ENCODE peak calls at places on chromosome 16, in seven cellular contexts. N is ELF-1; J is left lung; A is activated naive CD4-positive, alpha-beta T cell treated with anti-CD3 and anti-CD28 coated beads, Interleukin-2, amount 10 ng/mL, durations not matched to agents 7 days and 5 days; B is activated CD8-positive, alpha-beta memory T cell treated with anti-CD3 and anti-CD28 coated beads for 48 hours; T is NCI-H2029; R is stimulated activated CD8-positive, alpha-beta memory T cell treated with anti-CD3 and anti-CD28 coated beads, Interleukin-7, amount 100 ng/mL, for 24 hours. Y is an unnamed sample.

GRCh38 chr16:21950782-21951521 is 2.2 kb upstream of the UQCRC2 start:
- DNase-seq in J (no peak), B (no peak), A (peak), R (no peak), N (no peak), T (no peak), Y (no peak)

GRCh38 chr16:24135624-24136296 is 120.4 kb upstream of the CACNG3 start:
- DNase-seq in B (no peak), J (no peak), A (no peak), T (no peak), R (no peak), N (peak), Y (no peak)

GRCh38 chr16:83143788-83144187 is 517.0 kb downstream of the CDH13 start:
- DNase-seq in R (no peak), B (no peak), N (peak), A (no peak), T (no peak), J (no peak), Y (no peak)

GRCh38 chr16:6068063-6068462 is 970.5 kb upstream of the EEF2KMT start:
- DNase-seq in B (no peak), T (no peak), N (peak), A (no peak), J (no peak), R (no peak), Y (no peak)

GRCh38 chr16:49833796-49834195 is 22.1 kb downstream of the ZNF423 start:
- DNase-seq in B (no peak), J (no peak), R (no peak), T (no peak), N (no peak), A (no peak), Y (no peak)

GRCh38 chr16:31695667-31696066 is 168.0 kb downstream of the AHSP start:
- DNase-seq in J (no peak), A (peak), N (no peak), R (no peak), B (no peak), T (peak), Y (no peak)

GRCh38 chr16:21283521-21284289 is 5.6 kb upstream of the CRYM start:
- DNase-seq in N (peak), R (no peak), A (no peak), T (no peak), B (no peak), J (peak), Y (no peak)

GRCh38 chr16:88533381-88533831 is 36.8 kb upstream of the ZC3H18 start:
- DNase-seq in J (no peak), R (no peak), N (no peak), A (no peak), B (no peak), T (no peak), Y (no peak)

GRCh38 chr16:67563708-67564468 is 1.6 kb downstream of the CTCF start:
- DNase-seq in N (no peak), T (no peak), B (no peak), A (peak), J (peak), R (no peak), Y (no peak)

GRCh38 chr16:85461814-85462404 is 151.2 kb upstream of the GSE1 start:
- DNase-seq in A (no peak), T (peak), N (peak), B (no peak), R (no peak), J (peak), Y (no peak)

GRCh38 chr16:67661101-67661661 is 421 bp downstream of the PARD6A start:
- DNase-seq in T (no peak), N (peak), J (no peak), A (peak), B (no peak), R (no peak), Y (no peak)

GRCh38 chr16:49487746-49488145 is 114.1 kb downstream of the C16orf78 start:
- DNase-seq in J (peak), R (no peak), B (no peak), N (no peak), A (no peak), T (no peak), Y (no peak)

GRCh38 chr16:15874745-15875314 is 13.6 kb downstream of the CEP20 start:
- DNase-seq in R (no peak), A (peak), T (no peak), N (peak), J (peak), B (no peak), Y (no peak)

GRCh38 chr16:69812213-69813014 is 50.3 kb downstream of the WWP2 start:
- DNase-seq in N (no peak), B (no peak), J (no peak), A (no peak), R (no peak), T (no peak), Y (no peak)

GRCh38 chr16:8621572-8622314 is at the start of gene METTL22:
- DNase-seq in J (peak), A (peak), R (peak), B (peak), T (peak), N (peak), Y (peak)

GRCh38 chr16:68779891-68780290 is 42.8 kb downstream of the CDH1 start:
- DNase-seq in R (no peak), A (no peak), N (no peak), B (no peak), J (no peak), T (peak), Y (no peak)

GRCh38 chr16:86869288-86870022 is 291.1 kb downstream of the FOXL1 start:
- DNase-seq in J (no peak), A (no peak), R (no peak), T (no peak), B (no peak), N (no peak), Y (no peak)

GRCh38 chr16:78596996-78597422 is 497.6 kb downstream of the WWOX start:
- DNase-seq in T (no peak), B (no peak), R (no peak), N (no peak), J (no peak), A (no peak), Y (no peak)

GRCh38 chr16:72066747-72067146 is 3.7 kb downstream of the HPR start:
- DNase-seq in A (no peak), J (no peak), R (no peak), B (no peak), T (no peak), N (peak), Y (no peak)

GRCh38 chr16:30562021-30562420 is 3.8 kb upstream of the ZNF764 start:
- DNase-seq in R (no peak), J (no peak), A (no peak), B (no peak), T (no peak), N (no peak), Y (no peak)

GRCh38 chr16:88120812-88121211 is 169.6 kb downstream of the BANP start:
- DNase-seq in J (no peak), R (no peak), A (no peak), N (no peak), T (no peak), B (no peak), Y (no peak)

GRCh38 chr16:3045758-3046505 is 429 bp upstream of the MMP25 start:
- DNase-seq in R (no peak), T (no peak), N (peak), A (peak), J (peak), B (no peak), Y (no peak)

GRCh38 chr16:397135-397661 is at the start of gene NME4:
- DNase-seq in B (no peak), N (peak), J (no peak), T (no peak), A (peak), R (no peak), Y (no peak)

GRCh38 chr16:1992475-1993292 is 2.9 kb downstream of the SYNGR3 start:
- DNase-seq in T (no peak), B (no peak), R (no peak), J (no peak), N (no peak), A (no peak), Y (no peak)

GRCh38 chr16:84294196-84295142 is at the start of gene WFDC1:
- DNase-seq in N (peak), A (no peak), T (no peak), R (no peak), B (no peak), J (no peak), Y (no peak)

GRCh38 chr16:48542020-48542473 is 67.9 kb downstream of the N4BP1 start:
- DNase-seq in J (peak), R (no peak), T (no peak), B (no peak), A (peak), N (no peak), Y (no peak)

GRCh38 chr16:25155553-25156460 is 44.3 kb downstream of the LCMT1 start:
- DNase-seq in T (no peak), B (no peak), N (no peak), A (no peak), R (no peak), J (no peak), Y (no peak)